ENCODE peak calls at places on chromosomes 7 and 10, in nine cellular contexts. L is cardiac fibroblast, P is stomach, U is HFF-Myc, W is mammary epithelial cell, D is PC-3, S is mucosa of descending colon, G is sigmoid colon, K is psoas muscle. N is an unnamed sample.

GRCh38 chr7:137006293-137006692 is 137.8 kb downstream of the CHRM2 start:
- DNase-seq in L (peak), P (no peak), U (no peak), W (no peak), D (peak), S (peak), G (no peak), K (no peak), N (peak)

GRCh38 chr7:142808802-142809583 is 38.2 kb downstream of the PRSS2 start:
- DNase-seq in L (no peak), P (peak), U (no peak), W (peak), D (peak), S (peak), G (no peak), K (no peak), N (no peak)

GRCh38 chr7:44631458-44632115 is 25.2 kb downstream of the OGDH start:
- DNase-seq in L (peak), P (no peak), U (no peak), W (no peak), D (no peak), S (no peak), G (no peak), K (no peak), N (no peak)

GRCh38 chr10:130491011-130491697 is 355.0 kb downstream of the GLRX3 start:
- DNase-seq in L (no peak), P (no peak), U (no peak), W (no peak), D (no peak), S (no peak), G (peak), K (no peak), N (no peak)

GRCh38 chr7:121960678-121961461 is 87.9 kb downstream of the PTPRZ1 start:
- DNase-seq in L (peak), P (no peak), U (peak), W (peak), D (peak), S (no peak), G (no peak), K (no peak), N (peak)

GRCh38 chr7:16989883-16990413 is 108.2 kb upstream of the AGR3 start:
- DNase-seq in L (peak), P (peak), U (peak), W (peak), D (peak), S (peak), G (peak), K (peak), N (peak)

GRCh38 chr10:42753126-42753506 is 29.5 kb upstream of the BMS1 start:
- DNase-seq in L (peak), P (peak), U (peak), W (peak), D (peak), S (peak), G (peak), K (peak), N (peak)

GRCh38 chr7:1192171-1192676 is 32.2 kb upstream of the ZFAND2A start:
- DNase-seq in L (peak), P (no peak), U (no peak), W (peak), D (peak), S (no peak), G (no peak), K (no peak), N (peak)

GRCh38 chr7:20744913-20745587 is 41.6 kb downstream of the SP8 start:
- DNase-seq in L (no peak), P (no peak), U (no peak), W (no peak), D (peak), S (no peak), G (no peak), K (no peak), N (no peak)

GRCh38 chr10:120982507-120982906 is 131.3 kb downstream of the WDR11 start:
- DNase-seq in L (no peak), P (no peak), U (no peak), W (no peak), D (no peak), S (no peak), G (no peak), K (no peak), N (no peak)

GRCh38 chr10:42898037-42898960 is 115.7 kb downstream of the BMS1 start:
- DNase-seq in L (no peak), P (no peak), U (no peak), W (no peak), D (no peak), S (no peak), G (no peak), K (no peak), N (no peak)

GRCh38 chr10:17418249-17418648 is 36.1 kb downstream of the ST8SIA6 start:
- DNase-seq in L (peak), P (no peak), U (no peak), W (no peak), D (no peak), S (no peak), G (no peak), K (no peak), N (no peak)

GRCh38 chr7:138166681-138167080 is 90.4 kb downstream of the AKR1D1 start:
- DNase-seq in L (peak), P (no peak), U (no peak), W (no peak), D (no peak), S (no peak), G (no peak), K (no peak), N (no peak)

GRCh38 chr7:101792051-101792651 is 25.3 kb upstream of the CUX1 start:
- DNase-seq in L (peak), P (no peak), U (no peak), W (peak), D (peak), S (no peak), G (peak), K (peak), N (no peak)

GRCh38 chr10:131184503-131184902 is 127.0 kb downstream of the TCERG1L start:
- DNase-seq in L (no peak), P (no peak), U (no peak), W (no peak), D (no peak), S (no peak), G (no peak), K (no peak), N (no peak)

GRCh38 chr10:105398202-105398601 is 757.1 kb downstream of the SORCS3 start:
- DNase-seq in L (no peak), P (no peak), U (no peak), W (no peak), D (no peak), S (no peak), G (no peak), K (no peak), N (no peak)

GRCh38 chr7:149870701-149871483 is 2.9 kb upstream of the ATP6V0E2 start:
- DNase-seq in L (no peak), P (no peak), U (no peak), W (no peak), D (no peak), S (no peak), G (no peak), K (no peak), N (no peak)

GRCh38 chr10:31273789-31274188 is 45.2 kb upstream of the ZEB1 start:
- DNase-seq in L (no peak), P (no peak), U (no peak), W (no peak), D (no peak), S (no peak), G (no peak), K (no peak), N (no peak)

GRCh38 chr7:16637279-16637795 is 8.2 kb downstream of the ANKMY2 start:
- DNase-seq in L (no peak), P (no peak), U (no peak), W (no peak), D (no peak), S (no peak), G (no peak), K (no peak), N (no peak)

GRCh38 chr10:74103560-74104248 is 46.9 kb downstream of the AP3M1 start:
- DNase-seq in L (peak), P (no peak), U (no peak), W (no peak), D (peak), S (no peak), G (no peak), K (no peak), N (no peak)

GRCh38 chr10:68812420-68812819 is 14.9 kb upstream of the STOX1 start:
- DNase-seq in L (no peak), P (no peak), U (no peak), W (no peak), D (no peak), S (no peak), G (no peak), K (no peak), N (no peak)

GRCh38 chr7:45712057-45712689 is 138.0 kb downstream of the ADCY1 start:
- DNase-seq in L (no peak), P (no peak), U (no peak), W (no peak), D (no peak), S (no peak), G (no peak), K (no peak), N (no peak)

GRCh38 chr7:43723002-43723331 is 6.4 kb downstream of the COA1 start:
- DNase-seq in L (no peak), P (no peak), U (no peak), W (no peak), D (no peak), S (no peak), G (no peak), K (no peak), N (no peak)

GRCh38 chr7:112067205-112067604 is 139.0 kb downstream of the DOCK4 start:
- DNase-seq in L (no peak), P (no peak), U (no peak), W (no peak), D (no peak), S (no peak), G (no peak), K (no peak), N (no peak)

GRCh38 chr7:85054306-85054705 is 132.6 kb downstream of the SEMA3D start:
- DNase-seq in L (no peak), P (no peak), U (no peak), W (no peak), D (no peak), S (no peak), G (no peak), K (no peak), N (no peak)

GRCh38 chr10:96369890-96370574 is 11.2 kb upstream of the OPALIN start:
- DNase-seq in L (no peak), P (no peak), U (no peak), W (no peak), D (peak), S (no peak), G (no peak), K (no peak), N (no peak)

GRCh38 chr10:120542591-120542990 is 85.6 kb downstream of the PLPP4 start:
- DNase-seq in L (no peak), P (no peak), U (no peak), W (no peak), D (no peak), S (no peak), G (no peak), K (no peak), N (no peak)

GRCh38 chr10:124641282-124642075 is 102.7 kb downstream of the FAM53B start:
- DNase-seq in L (peak), P (no peak), U (no peak), W (peak), D (no peak), S (peak), G (peak), K (no peak), N (no peak)

GRCh38 chr7:3206771-3207191 is 94.3 kb upstream of the SDK1 start:
- DNase-seq in L (no peak), P (no peak), U (no peak), W (no peak), D (no peak), S (no peak), G (no peak), K (no peak), N (no peak)
- H3K4me3 ChIP-seq in L (no peak), P (no peak), U (no peak), W (no peak), D (no peak), S (no peak), G (no peak), K (no peak), N (no peak)

DNA sequence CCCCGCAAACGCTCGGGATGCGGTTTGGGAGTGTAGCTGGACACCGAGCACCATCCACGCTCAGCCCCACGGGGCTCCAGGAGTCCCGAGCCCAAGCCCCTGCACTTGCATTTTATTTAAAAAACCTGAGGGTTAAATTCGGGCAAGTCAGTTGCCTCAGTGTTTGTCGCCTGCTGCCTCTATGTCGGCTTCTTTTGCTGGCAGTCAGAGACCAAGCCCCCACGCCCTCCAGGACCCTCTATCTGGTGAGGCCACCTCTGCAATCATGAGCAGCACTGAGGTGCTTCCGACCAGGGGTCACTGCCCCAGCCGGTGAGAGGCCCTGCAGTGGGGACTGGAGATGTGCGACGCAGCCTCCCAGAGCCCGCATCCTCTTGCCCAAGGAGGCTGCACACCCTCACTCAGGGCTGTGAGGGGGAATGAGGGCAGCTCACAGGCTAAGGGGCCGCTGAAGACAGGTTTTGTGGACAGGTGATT is 13.3 kb upstream of the ZNF273 start:
- DNase-seq in L (no peak), P (no peak), U (no peak), W (no peak), D (no peak), S (no peak), G (no peak), K (no peak), N (no peak)
- H3K4me3 ChIP-seq in L (peak), P (peak), U (no peak), W (no peak), D (no peak), S (no peak), G (peak), K (peak), N (no peak)

DNA sequence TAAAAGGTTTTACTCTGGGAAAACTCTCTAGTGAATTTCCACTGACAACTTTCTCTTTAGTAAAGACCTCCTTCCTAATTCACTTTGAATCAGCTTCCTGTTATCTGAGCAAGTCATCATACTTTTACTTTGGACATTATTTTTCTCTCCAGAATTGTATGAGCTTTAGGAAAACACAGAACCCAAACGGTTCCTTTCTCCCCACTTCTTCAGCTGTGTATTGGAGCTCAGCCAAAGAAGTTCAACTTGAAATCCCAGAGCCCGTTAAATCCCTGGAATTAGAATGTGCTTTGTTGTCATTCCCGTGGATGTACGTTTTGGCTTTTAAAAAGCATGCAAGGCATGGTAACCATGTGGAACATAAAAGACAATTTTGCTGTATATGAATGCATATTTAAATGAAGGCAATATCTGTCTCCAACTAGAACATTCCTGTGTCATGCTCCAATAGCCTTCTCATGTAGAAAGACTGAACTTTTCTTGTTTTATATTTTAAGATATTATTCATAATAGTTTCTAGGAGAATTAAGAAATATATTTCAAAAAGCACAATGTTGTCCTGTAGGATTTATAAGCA is 46.5 kb downstream of the AGMO start:
- DNase-seq in L (peak), P (no peak), U (no peak), W (no peak), D (no peak), S (no peak), G (no peak), K (no peak), N (no peak)
- H3K4me3 ChIP-seq in L (no peak), P (no peak), U (no peak), W (no peak), D (no peak), S (no peak), G (no peak), K (no peak), N (peak)

GRCh38 chr10:28432210-28432676 is 100.7 kb upstream of the WAC start:
- DNase-seq in L (peak), P (peak), U (peak), W (peak), D (peak), S (peak), G (peak), K (peak), N (peak)
- H3K4me3 ChIP-seq in L (no peak), P (no peak), U (no peak), W (no peak), D (no peak), S (no peak), G (no peak), K (peak), N (no peak)

GRCh38 chr10:102811346-102811745 is 25.9 kb downstream of the CYP17A1 start:
- DNase-seq in L (no peak), P (no peak), U (no peak), W (no peak), D (no peak), S (no peak), G (no peak), K (no peak), N (no peak)

GRCh38 chr10:102813734-102814455 is 23.3 kb downstream of the CYP17A1 start:
- DNase-seq in L (peak), P (peak), U (no peak), W (no peak), D (no peak), S (peak), G (no peak), K (no peak), N (no peak)

GRCh38 chr10:102814456-102814871 is 22.7 kb downstream of the CYP17A1 start:
- DNase-seq in L (peak), P (peak), U (no peak), W (no peak), D (no peak), S (no peak), G (no peak), K (peak), N (no peak)

GRCh38 chr10:102813017-102813541 is 24.1 kb downstream of the CYP17A1 start:
- DNase-seq in L (no peak), P (no peak), U (no peak), W (no peak), D (no peak), S (no peak), G (no peak), K (no peak), N (no peak)

GRCh38 chr10:102812213-102812876 is 24.9 kb downstream of the CYP17A1 start:
- DNase-seq in L (peak), P (no peak), U (no peak), W (no peak), D (no peak), S (no peak), G (no peak), K (no peak), N (no peak)
- H3K4me3 ChIP-seq in L (no peak), P (no peak), U (no peak), W (no peak), D (no peak), S (no peak), G (no peak), K (no peak), N (no peak)

N was measured in skeletal muscle cell.